ENCODE peak calls at places on chromosome 12, in seven cellular contexts. A, I, C, Y, F, P and H are unnamed samples.
A peak's percentile ranks its signal among the peaks of the same experiment; 100 is the strongest.

GRCh38 chr12:12404297-12404696 is 47.4 kb downstream of the BORCS5 start:
- DNase-seq in A (no peak), I (no peak), C (no peak), Y (no peak), F (no peak), P (no peak), H (no peak)

GRCh38 chr12:124829008-124829707 is 34.5 kb downstream of the SCARB1 start:
- DNase-seq in A (no peak), I (no peak), C (peak; percentile 70), Y (peak; percentile 93), F (peak; percentile 67), P (no peak), H (no peak)

GRCh38 chr12:42332301-42332894 is 6.4 kb downstream of the PPHLN1 start:
- DNase-seq in A (no peak), I (no peak), C (no peak), Y (peak; percentile 58), F (peak; percentile 56), P (no peak), H (peak; percentile 64)

GRCh38 chr12:116939734-116940133 is 29.0 kb downstream of the FBXW8 start:
- DNase-seq in A (no peak), I (no peak), C (no peak), Y (no peak), F (no peak), P (no peak), H (no peak)

GRCh38 chr12:52032431-52032796 is 18.8 kb upstream of the NR4A1 start:
- DNase-seq in A (no peak), I (no peak), C (no peak), Y (peak; percentile 65), F (peak; percentile 83), P (no peak), H (no peak)

GRCh38 chr12:179131-179884 is 34.6 kb downstream of the SLC6A12 start:
- DNase-seq in A (no peak), I (no peak), C (no peak), Y (no peak), F (no peak), P (no peak), H (no peak)

GRCh38 chr12:71746983-71747611 is 7.6 kb upstream of the RAB21 start:
- DNase-seq in A (no peak), I (no peak), C (no peak), Y (peak; percentile 57), F (peak; percentile 59), P (no peak), H (peak; percentile 80)

GRCh38 chr12:109346920-109347319 is 780 bp upstream of the MYO1H start:
- DNase-seq in A (no peak), I (no peak), C (no peak), Y (no peak), F (no peak), P (no peak), H (peak; percentile 22)

GRCh38 chr12:118355838-118356237 is 16.9 kb downstream of the TAOK3 start:
- DNase-seq in A (no peak), I (no peak), C (no peak), Y (no peak), F (no peak), P (no peak), H (no peak)

GRCh38 chr12:54988402-54989054 is 4.0 kb upstream of the TESPA1 start:
- DNase-seq in A (no peak), I (peak; percentile 20), C (no peak), Y (peak; percentile 12), F (peak; percentile 32), P (no peak), H (peak; percentile 58)

GRCh38 chr12:108616941-108617858 is 16.5 kb downstream of the SELPLG start:
- DNase-seq in A (peak; percentile 80), I (no peak), C (no peak), Y (no peak), F (no peak), P (no peak), H (peak; percentile 97)

GRCh38 chr12:45324391-45324790 is 108.5 kb downstream of the ANO6 start:
- DNase-seq in A (no peak), I (no peak), C (no peak), Y (no peak), F (no peak), P (no peak), H (peak; percentile 7)

GRCh38 chr12:104578453-104578852 is 121.7 kb downstream of the CHST11 start:
- DNase-seq in A (no peak), I (no peak), C (peak; percentile 35), Y (peak; percentile 87), F (peak; percentile 84), P (no peak), H (no peak)

GRCh38 chr12:129202109-129202814 is 349.0 kb downstream of the GLT1D1 start:
- DNase-seq in A (no peak), I (no peak), C (no peak), Y (no peak), F (no peak), P (no peak), H (no peak)

GRCh38 chr12:2084553-2085296 is 31.9 kb downstream of the CACNA1C start:
- DNase-seq in A (no peak), I (no peak), C (no peak), Y (peak; percentile 80), F (peak; percentile 48), P (no peak), H (no peak)

GRCh38 chr12:95458761-95459160 is 15.2 kb upstream of the METAP2 start:
- DNase-seq in A (no peak), I (no peak), C (no peak), Y (no peak), F (no peak), P (no peak), H (no peak)

GRCh38 chr12:11719678-11720099 is 70.2 kb downstream of the ETV6 start:
- DNase-seq in A (no peak), I (no peak), C (peak; percentile 61), Y (peak; percentile 96), F (peak; percentile 94), P (peak; percentile 92), H (no peak)

GRCh38 chr12:117309276-117309885 is 52.0 kb downstream of the NOS1 start:
- DNase-seq in A (no peak), I (no peak), C (no peak), Y (no peak), F (no peak), P (no peak), H (no peak)

GRCh38 chr12:111014547-111014946 is 94.2 kb upstream of the MYL2 start:
- DNase-seq in A (no peak), I (no peak), C (no peak), Y (no peak), F (no peak), P (no peak), H (no peak)

GRCh38 chr12:25718081-25718731 is 165.1 kb upstream of the LMNTD1 start:
- DNase-seq in A (no peak), I (no peak), C (no peak), Y (peak; percentile 10), F (no peak), P (no peak), H (no peak)

GRCh38 chr12:78585132-78585531 is 279.4 kb upstream of the SYT1 start:
- DNase-seq in A (no peak), I (no peak), C (no peak), Y (no peak), F (peak; percentile 12), P (no peak), H (no peak)

GRCh38 chr12:94706250-94706661 is 55.9 kb upstream of the TMCC3 start:
- DNase-seq in A (no peak), I (no peak), C (no peak), Y (no peak), F (no peak), P (no peak), H (peak; percentile 67)

GRCh38 chr12:124025661-124026060 is 52.6 kb downstream of the ZNF664 start:
- DNase-seq in A (no peak), I (no peak), C (no peak), Y (no peak), F (no peak), P (no peak), H (no peak)

GRCh38 chr12:51636581-51636980 is 45.5 kb downstream of the SCN8A start:
- DNase-seq in A (no peak), I (no peak), C (no peak), Y (no peak), F (no peak), P (no peak), H (no peak)

GRCh38 chr12:123713398-123714301 is 1.5 kb downstream of the ATP6V0A2 start:
- DNase-seq in A (no peak), I (no peak), C (no peak), Y (peak; percentile 7), F (no peak), P (no peak), H (peak; percentile 21)

GRCh38 chr12:106903241-106903950 is 52.3 kb upstream of the TMEM263 start:
- DNase-seq in A (peak; percentile 60), I (no peak), C (no peak), Y (peak; percentile 85), F (peak; percentile 43), P (no peak), H (peak; percentile 51)

GRCh38 chr12:124621296-124621660 is 53.9 kb upstream of the NCOR2 start:
- DNase-seq in A (no peak), I (no peak), C (no peak), Y (peak; percentile 46), F (peak; percentile 84), P (no peak), H (no peak)

GRCh38 chr12:64608901-64609542 is 1.3 kb upstream of the RASSF3 start:
- DNase-seq in A (peak; percentile 41), I (no peak), C (no peak), Y (peak; percentile 19), F (peak; percentile 56), P (peak; percentile 59), H (peak; percentile 72)

GRCh38 chr12:29547151-29547561 is 49.7 kb upstream of the OVCH1 start:
- DNase-seq in A (no peak), I (no peak), C (no peak), Y (peak; percentile 66), F (peak; percentile 40), P (no peak), H (no peak)

GRCh38 chr12:31431721-31432120 is 105.8 kb upstream of the SINHCAF start:
- DNase-seq in A (no peak), I (no peak), C (peak; percentile 14), Y (no peak), F (no peak), P (no peak), H (no peak)